ENCODE peak calls at places on chromosomes 13 and 19, in six cellular contexts. O is left ventricle myocardium inferior, E is right lobe of liver, I is pancreas, K is aorta, J is ovary. Z is an unnamed sample. For H3K4me1, the result is how much of the 10 kb centered on the place peaks cover.

GRCh38 chr19:33143897-33144405 is 12.0 kb downstream of the WDR88 start:
- DNase-seq in O (peak), E (peak), I (peak), K (peak), J (peak), Z (peak)

GRCh38 chr13:67119481-67119883 is 110.7 kb downstream of the PCDH9 start:
- DNase-seq in O (no peak), E (no peak), I (no peak), K (no peak), J (no peak), Z (no peak)

GRCh38 chr13:97142452-97142851 is 79.7 kb upstream of the MBNL2 start:
- DNase-seq in O (peak), E (peak), I (peak), K (no peak), J (no peak), Z (peak)

GRCh38 chr13:32426191-32426980 is 1.5 kb downstream of the N4BP2L1 start:
- DNase-seq in O (no peak), E (peak), I (no peak), K (no peak), J (no peak), Z (peak)

GRCh38 chr13:74136089-74136658 is 2.0 kb upstream of the KLF12 start:
- DNase-seq in O (peak), E (peak), I (peak), K (peak), J (peak), Z (peak)

GRCh38 chr13:75481176-75482069 is 546 bp downstream of the TBC1D4 start:
- DNase-seq in O (peak), E (peak), I (peak), K (peak), J (peak), Z (peak)

GRCh38 chr19:41530761-41531301 is 45.1 kb upstream of the CEACAM21 start:
- DNase-seq in O (no peak), E (no peak), I (no peak), K (no peak), J (no peak), Z (no peak)

GRCh38 chr19:17074628-17075034 is 621 bp downstream of the HAUS8 start:
- DNase-seq in O (no peak), E (no peak), I (no peak), K (no peak), J (no peak), Z (no peak)

GRCh38 chr13:60326273-60326672 is 70.7 kb upstream of the TDRD3 start:
- DNase-seq in O (no peak), E (no peak), I (no peak), K (no peak), J (no peak), Z (no peak)

GRCh38 chr19:2573916-2574315 is 98.0 kb downstream of the GADD45B start:
- DNase-seq in O (no peak), E (no peak), I (no peak), K (peak), J (peak), Z (no peak)

GRCh38 chr13:92074658-92075057 is 676.2 kb downstream of the GPC5 start:
- DNase-seq in O (no peak), E (no peak), I (no peak), K (no peak), J (no peak), Z (no peak)

GRCh38 chr13:48804836-48805601 is 151.3 kb downstream of the CYSLTR2 start:
- DNase-seq in O (no peak), E (no peak), I (no peak), K (no peak), J (no peak), Z (no peak)

GRCh38 chr13:45278096-45278645 is 62.8 kb downstream of the TPT1 start:
- DNase-seq in O (no peak), E (no peak), I (no peak), K (no peak), J (no peak), Z (no peak)

GRCh38 chr19:1251233-1251502 is 2.8 kb downstream of the MIDN start:
- DNase-seq in O (no peak), E (peak), I (no peak), K (peak), J (peak), Z (peak)

GRCh38 chr13:110006304-110006703 is 219.9 kb upstream of the IRS2 start:
- DNase-seq in O (no peak), E (no peak), I (no peak), K (no peak), J (no peak), Z (no peak)

GRCh38 chr13:73141292-73141771 is 82.5 kb downstream of the KLF5 start:
- DNase-seq in O (no peak), E (no peak), I (no peak), K (no peak), J (no peak), Z (no peak)

GRCh38 chr19:41308450-41309224 is 1.3 kb upstream of the CCDC97 start:
- DNase-seq in O (peak), E (peak), I (peak), K (peak), J (peak), Z (peak)

GRCh38 chr13:44870456-44870929 is 118.8 kb downstream of the NUFIP1 start:
- DNase-seq in O (peak), E (peak), I (peak), K (no peak), J (no peak), Z (peak)

GRCh38 chr13:27104606-27105005 is 67.0 kb downstream of the USP12 start:
- DNase-seq in O (no peak), E (no peak), I (no peak), K (no peak), J (no peak), Z (no peak)

GRCh38 chr13:91133941-91134772 is 213.3 kb upstream of the MIR17HG start:
- DNase-seq in O (no peak), E (peak), I (no peak), K (no peak), J (no peak), Z (no peak)

GRCh38 chr19:6464070-6464873 is at the start of gene CRB3:
- DNase-seq in O (no peak), E (peak), I (peak), K (no peak), J (peak), Z (peak)

GRCh38 chr13:40313269-40314200 is 352.9 kb downstream of the FOXO1 start:
- DNase-seq in O (no peak), E (no peak), I (no peak), K (no peak), J (no peak), Z (no peak)

GRCh38 chr13:52009985-52010384 is 1.3 kb downstream of the ATP7B start:
- DNase-seq in O (no peak), E (no peak), I (no peak), K (no peak), J (no peak), Z (no peak)

GRCh38 chr13:99362362-99362761 is 55.2 kb upstream of the GPR183 start:
- DNase-seq in O (no peak), E (no peak), I (no peak), K (no peak), J (no peak), Z (no peak)
- H3K4me1 ChIP-seq in O (under half), E (under half), I (under half), K (under half), J (under half), Z (under half)

DNA sequence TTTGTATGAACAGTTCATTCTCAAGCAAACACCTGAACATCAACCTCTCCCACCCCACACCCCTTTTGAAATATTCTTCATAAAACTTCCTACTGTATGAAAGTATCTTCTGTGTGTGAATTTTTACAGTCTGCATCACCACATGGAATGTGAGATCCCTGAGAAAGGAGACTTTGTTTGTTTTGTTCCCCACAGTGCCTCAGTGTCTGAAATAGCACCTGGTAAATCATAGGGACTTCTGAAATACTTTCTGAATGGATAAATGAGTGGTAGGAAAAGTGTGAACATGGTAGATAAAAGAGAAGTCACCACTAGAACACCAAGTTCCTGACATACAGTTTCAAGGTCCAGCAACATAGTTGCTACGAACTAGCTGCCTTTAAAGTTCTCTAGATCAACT is 1071.2 kb downstream of the EFNB2 start:
- DNase-seq in O (no peak), E (no peak), I (no peak), K (no peak), J (no peak), Z (no peak)
- H3K4me1 ChIP-seq in O (under half), E (under half), I (under half), K (under half), J (under half), Z (under half)

GRCh38 chr19:38336638-38337359 is 1.2 kb downstream of the CATSPERG start:
- DNase-seq in O (peak), E (peak), I (peak), K (peak), J (peak), Z (peak)
- H3K4me1 ChIP-seq in O (under half), E (under half), I (under half), K (under half), J (under half), Z (under half)

DNA sequence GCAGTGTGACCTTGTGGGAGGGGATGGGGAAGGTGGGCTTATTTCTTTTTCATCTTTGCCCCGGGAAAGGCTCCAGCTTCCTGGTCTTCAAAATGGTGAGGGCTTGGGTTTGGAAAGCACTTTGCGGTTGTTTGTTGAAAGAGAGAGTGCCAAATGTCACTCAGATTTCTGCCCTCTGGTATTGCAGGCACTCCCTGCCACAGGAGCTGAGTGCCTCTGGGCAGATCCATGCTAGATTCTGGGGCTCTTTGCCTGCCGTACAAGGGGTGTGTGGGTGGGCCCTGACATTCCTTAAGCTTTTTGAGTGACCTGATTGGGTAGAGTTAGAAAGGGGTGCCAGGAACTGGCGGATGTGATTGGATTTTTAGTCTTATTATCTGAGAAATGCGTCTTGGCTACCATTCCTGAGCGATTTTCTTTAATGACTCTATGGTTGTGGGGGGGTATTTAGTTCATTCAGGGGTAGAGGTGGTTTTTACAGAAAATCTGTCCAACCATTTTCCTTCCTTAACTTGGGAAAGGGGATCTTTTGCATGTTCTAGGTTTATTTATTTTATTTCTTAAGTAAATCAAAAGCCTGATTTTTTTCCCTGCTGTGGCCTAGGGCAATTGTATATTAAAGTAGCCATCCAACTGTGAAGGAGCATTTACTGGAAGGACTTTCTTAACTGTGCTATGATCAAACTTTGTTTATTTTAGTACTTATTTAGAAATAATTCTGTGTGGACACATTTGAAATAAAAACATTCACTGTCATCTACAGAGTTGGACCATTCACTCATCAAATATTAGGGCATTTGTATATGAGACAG is 3.2 kb downstream of the ARHGAP35 start:
- DNase-seq in O (no peak), E (peak), I (no peak), K (no peak), J (no peak), Z (peak)
- H3K4me1 ChIP-seq in O (half or more), E (half or more), I (under half), K (under half), J (under half), Z (half or more)

GRCh38 chr13:21120191-21120590 is 56.2 kb downstream of the SKA3 start:
- DNase-seq in O (no peak), E (no peak), I (no peak), K (no peak), J (no peak), Z (no peak)

GRCh38 chr13:21130116-21130515 is 46.2 kb downstream of the SKA3 start:
- DNase-seq in O (no peak), E (no peak), I (no peak), K (no peak), J (no peak), Z (no peak)

GRCh38 chr13:21123956-21124355 is 52.4 kb downstream of the SKA3 start:
- DNase-seq in O (no peak), E (no peak), I (no peak), K (no peak), J (no peak), Z (no peak)

GRCh38 chr13:21121616-21122015 is 54.7 kb downstream of the SKA3 start:
- DNase-seq in O (no peak), E (no peak), I (no peak), K (no peak), J (no peak), Z (no peak)

DNA sequence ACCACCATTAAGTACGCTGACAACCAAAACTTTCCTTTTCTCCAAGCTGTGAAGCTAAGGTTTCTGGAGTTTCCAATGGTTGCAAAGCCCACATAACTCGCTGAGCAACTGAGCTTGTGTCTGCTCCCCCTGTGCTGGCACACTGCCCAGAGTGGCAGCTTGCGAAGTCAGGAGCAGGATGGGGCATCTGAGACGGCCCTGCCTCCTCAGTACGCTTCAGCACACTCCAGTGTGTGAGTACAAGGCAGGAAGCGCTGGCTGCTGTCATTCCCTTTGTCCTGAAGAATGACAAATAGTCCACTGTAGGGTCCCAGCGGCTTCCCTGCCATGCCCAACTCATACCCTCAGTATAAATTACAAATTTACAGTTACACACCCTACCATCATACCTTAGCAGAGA is 51.5 kb downstream of the SKA3 start:
- DNase-seq in O (no peak), E (no peak), I (peak), K (no peak), J (no peak), Z (no peak)
- H3K4me1 ChIP-seq in O (under half), E (under half), I (under half), K (under half), J (under half), Z (under half)

GRCh38 chr13:46554971-46555370 is 2.0 kb downstream of the LRCH1 start:
- DNase-seq in O (no peak), E (no peak), I (no peak), K (no peak), J (no peak), Z (no peak)
- H3K4me1 ChIP-seq in O (half or more), E (under half), I (under half), K (under half), J (under half), Z (under half)

GRCh38 chr19:38695319-38695683 is 47.9 kb downstream of the ACTN4 start:
- DNase-seq in O (no peak), E (no peak), I (no peak), K (no peak), J (no peak), Z (no peak)

GRCh38 chr19:38697641-38698071 is 46.6 kb downstream of the CAPN12 start:
- DNase-seq in O (no peak), E (no peak), I (no peak), K (no peak), J (no peak), Z (no peak)

GRCh38 chr19:38695832-38696732 is 48.2 kb downstream of the CAPN12 start:
- DNase-seq in O (no peak), E (no peak), I (no peak), K (no peak), J (no peak), Z (no peak)

GRCh38 chr19:38697197-38697596 is 47.1 kb downstream of the CAPN12 start:
- DNase-seq in O (no peak), E (no peak), I (no peak), K (no peak), J (no peak), Z (no peak)

GRCh38 chr19:38696733-38697055 is 47.6 kb downstream of the CAPN12 start:
- DNase-seq in O (no peak), E (no peak), I (no peak), K (no peak), J (no peak), Z (no peak)
- H3K4me1 ChIP-seq in O (half or more), E (half or more), I (under half), K (under half), J (under half), Z (half or more)

DNA sequence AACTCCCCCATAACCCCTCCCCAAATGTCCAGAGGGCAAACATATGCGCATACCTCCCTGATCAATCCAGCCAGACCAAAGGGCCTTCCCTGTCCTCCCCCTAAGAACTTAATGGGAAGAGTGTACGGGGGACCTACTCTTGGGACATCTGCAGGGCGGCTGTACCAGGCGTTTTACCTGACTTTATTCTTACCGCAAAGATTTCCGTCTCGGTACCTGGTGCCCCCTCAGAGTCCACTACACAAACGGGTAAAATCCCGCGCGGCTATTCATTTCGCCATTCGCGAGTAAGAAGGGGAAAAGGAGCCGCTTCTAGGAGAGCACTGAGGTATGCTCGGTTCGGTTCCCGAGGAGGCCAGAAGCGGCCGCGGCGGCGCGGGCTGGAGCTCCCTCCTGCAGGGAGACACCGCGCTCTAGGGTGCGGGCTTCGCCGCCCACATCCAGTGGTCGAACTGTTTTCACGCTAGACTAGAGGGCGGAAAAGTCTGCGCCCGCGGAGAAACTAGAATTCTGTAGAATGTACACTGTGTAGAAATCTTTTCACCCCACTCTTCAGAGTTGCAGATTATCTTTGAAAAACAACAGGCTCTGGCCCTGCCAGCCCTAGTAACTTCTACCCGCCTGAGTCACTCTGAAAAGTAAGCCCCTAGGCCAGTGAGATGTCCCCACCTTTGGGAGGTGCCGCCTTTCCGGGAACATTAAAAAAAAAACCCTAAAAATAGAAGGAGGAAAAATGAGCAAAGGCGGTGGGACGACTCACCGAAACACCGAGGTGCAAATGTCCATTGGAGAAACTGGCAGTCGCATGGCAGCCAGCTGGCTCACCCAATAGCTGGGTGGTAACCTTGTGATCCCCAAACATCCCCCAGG is 3.8 kb upstream of the TSHZ3 start:
- DNase-seq in O (no peak), E (no peak), I (no peak), K (no peak), J (peak), Z (no peak)
- H3K4me1 ChIP-seq in O (half or more), E (under half), I (under half), K (under half), J (under half), Z (under half)

GRCh38 chr19:8460516-8461298 is 15.9 kb downstream of the HNRNPM start:
- DNase-seq in O (no peak), E (no peak), I (no peak), K (no peak), J (no peak), Z (no peak)
- H3K4me1 ChIP-seq in O (half or more), E (under half), I (half or more), K (under half), J (under half), Z (under half)